ENCODE peak calls at places on chromosomes 11 and 22, in five cellular contexts. Z is endodermal cell, P is endothelial cell, B is astrocyte of the cerebellum, X is OCI-LY7. S is an unnamed sample.

GRCh38 chr22:28139993-28140392 is 220.9 kb upstream of the PITPNB start:
- DNase-seq in Z (no peak), P (no peak), B (no peak), X (no peak), S (no peak)

GRCh38 chr22:35205956-35206355 is 51.3 kb upstream of the HMGXB4 start:
- DNase-seq in Z (no peak), P (no peak), B (no peak), X (no peak), S (no peak)

GRCh38 chr11:44133335-44133946 is 38.0 kb downstream of the EXT2 start:
- DNase-seq in Z (peak; percentile 59), P (no peak), B (peak; percentile 36), X (peak; percentile 18), S (peak; percentile 19)

GRCh38 chr22:43295660-43296059 is 47.5 kb downstream of the SCUBE1 start:
- DNase-seq in Z (no peak), P (no peak), B (no peak), X (no peak), S (no peak)

GRCh38 chr22:31897842-31898241 is 46.5 kb upstream of the YWHAH start:
- DNase-seq in Z (no peak), P (no peak), B (no peak), X (no peak), S (no peak)

GRCh38 chr11:27234043-27234668 is 128.9 kb downstream of the CCDC34 start:
- DNase-seq in Z (no peak), P (no peak), B (peak; percentile 96), X (peak; percentile 82), S (peak; percentile 57)

GRCh38 chr11:124832571-124832970 is 32.4 kb upstream of the MSANTD2 start:
- DNase-seq in Z (no peak), P (no peak), B (no peak), X (no peak), S (no peak)

GRCh38 chr11:76173663-76174062 is 32.6 kb downstream of the WNT11 start:
- DNase-seq in Z (no peak), P (no peak), B (no peak), X (no peak), S (no peak)

GRCh38 chr22:29641052-29641780 is 37.8 kb downstream of the NF2 start:
- DNase-seq in Z (no peak), P (no peak), B (no peak), X (no peak), S (no peak)

GRCh38 chr11:46296520-46297448 is 19.3 kb downstream of the CREB3L1 start:
- DNase-seq in Z (peak; percentile 99), P (peak; percentile 82), B (peak; percentile 90), X (no peak), S (no peak)

GRCh38 chr11:73343076-73343833 is 32.9 kb upstream of the RELT start:
- DNase-seq in Z (peak; percentile 80), P (no peak), B (no peak), X (no peak), S (no peak)
- TF ChIP-seq CTCF in Z (no peak), P (no peak), B (no peak), X (no peak), S (no peak)

GRCh38 chr22:36981247-36981775 is 37.9 kb downstream of the TST start:
- DNase-seq in Z (peak; percentile 24), P (no peak), B (no peak), X (no peak), S (no peak)

GRCh38 chr22:36985490-36985889 is 33.8 kb downstream of the TST start:
- DNase-seq in Z (no peak), P (no peak), B (no peak), X (no peak), S (no peak)

GRCh38 chr22:36979016-36979415 is 40.2 kb downstream of the TST start:
- DNase-seq in Z (no peak), P (no peak), B (no peak), X (no peak), S (no peak)

GRCh38 chr22:36979511-36979910 is 39.7 kb downstream of the TST start:
- DNase-seq in Z (no peak), P (no peak), B (no peak), X (no peak), S (no peak)

GRCh38 chr22:36982136-36982535 is 37.1 kb downstream of the TST start:
- DNase-seq in Z (no peak), P (no peak), B (no peak), X (peak; percentile 29), S (no peak)
- TF ChIP-seq CTCF in Z (peak; percentile 50), P (no peak), B (no peak), X (peak; percentile 51), S (no peak)

DNA sequence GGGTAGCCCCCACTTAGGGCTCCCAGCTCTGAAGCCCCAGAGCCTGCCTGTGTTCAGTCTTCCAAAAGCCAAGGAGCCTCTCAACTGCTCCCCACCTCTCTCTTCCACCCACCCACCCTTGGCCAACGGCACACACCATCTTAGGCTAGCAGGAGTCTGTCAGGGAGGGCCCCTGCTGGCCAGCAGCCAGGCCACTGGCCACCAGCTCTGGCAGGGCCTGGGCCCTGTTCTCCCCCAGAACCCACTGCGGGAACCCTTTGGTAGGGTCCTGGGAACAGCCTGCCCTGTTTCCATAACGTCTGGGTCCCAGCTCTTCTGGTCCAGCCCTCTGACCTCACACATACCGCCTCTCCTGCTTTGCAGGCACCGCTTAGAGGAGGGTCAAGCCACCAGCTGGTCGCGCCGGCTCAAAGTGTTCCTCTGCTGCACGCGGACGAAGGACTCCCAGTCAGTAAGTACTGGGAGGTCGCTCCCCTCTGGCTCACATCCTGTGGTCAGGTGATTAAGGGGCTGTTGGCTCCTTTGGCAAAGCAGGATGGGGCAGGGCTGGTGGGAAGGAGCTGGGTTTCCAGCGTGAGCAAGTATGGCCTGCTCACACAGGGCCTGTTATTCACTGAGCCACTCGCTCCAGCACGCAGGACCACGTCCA is 26.7 kb upstream of the MYRF start:
- DNase-seq in Z (no peak), P (no peak), B (peak; percentile 42), X (no peak), S (no peak)
- TF ChIP-seq CTCF in Z (no peak), P (no peak), B (no peak), X (no peak), S (no peak)

GRCh38 chr11:86861810-86862209 is 61.5 kb downstream of the PRSS23 start:
- DNase-seq in Z (no peak), P (no peak), B (no peak), X (no peak), S (no peak)
- TF ChIP-seq CTCF in Z (no peak), P (no peak), B (no peak), X (no peak), S (no peak)

DNA sequence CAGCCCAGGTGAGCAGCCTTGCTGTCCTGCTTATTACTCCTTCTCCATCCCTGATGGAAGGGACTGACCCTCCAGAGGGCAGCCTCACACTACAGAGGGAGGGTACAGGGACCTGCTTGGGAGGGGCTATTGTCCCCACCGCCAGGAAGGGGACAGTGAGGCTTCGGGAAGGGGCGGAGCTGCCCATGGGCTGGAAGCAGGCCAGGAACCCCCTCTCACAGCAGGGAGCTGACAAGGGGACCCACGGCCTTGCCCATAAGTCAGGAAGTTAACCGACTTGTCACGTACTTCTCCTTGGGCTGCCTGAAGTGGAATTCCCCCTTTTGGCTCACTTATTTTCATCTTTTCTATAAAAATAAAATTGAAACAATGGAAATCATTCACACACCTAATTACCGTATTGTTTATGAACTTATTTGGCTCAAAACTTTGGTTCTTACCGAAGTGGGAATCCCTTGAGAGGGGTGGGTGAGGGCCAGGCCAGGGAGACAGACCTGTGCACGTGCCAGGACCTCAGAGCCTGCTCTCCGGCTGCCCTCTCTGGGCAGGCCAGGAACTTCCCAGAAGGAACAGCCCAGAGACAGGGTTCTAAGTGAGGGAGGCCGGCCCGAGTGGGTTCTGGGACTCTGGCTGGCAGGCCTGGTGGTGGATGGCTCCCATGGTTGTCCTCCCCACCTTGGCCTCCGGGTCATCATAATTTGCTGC is 5.8 kb downstream of the MGAT3 start:
- DNase-seq in Z (peak; percentile 78), P (no peak), B (no peak), X (no peak), S (no peak)
- TF ChIP-seq CTCF in Z (peak; percentile 56), P (no peak), B (no peak), X (peak; percentile 12), S (no peak)

GRCh38 chr22:46515208-46516111 is 22.0 kb downstream of the CELSR1 start:
- DNase-seq in Z (peak; percentile 53), P (no peak), B (no peak), X (no peak), S (no peak)
- TF ChIP-seq CTCF in Z (no peak), P (no peak), B (no peak), X (no peak), S (no peak)

DNA sequence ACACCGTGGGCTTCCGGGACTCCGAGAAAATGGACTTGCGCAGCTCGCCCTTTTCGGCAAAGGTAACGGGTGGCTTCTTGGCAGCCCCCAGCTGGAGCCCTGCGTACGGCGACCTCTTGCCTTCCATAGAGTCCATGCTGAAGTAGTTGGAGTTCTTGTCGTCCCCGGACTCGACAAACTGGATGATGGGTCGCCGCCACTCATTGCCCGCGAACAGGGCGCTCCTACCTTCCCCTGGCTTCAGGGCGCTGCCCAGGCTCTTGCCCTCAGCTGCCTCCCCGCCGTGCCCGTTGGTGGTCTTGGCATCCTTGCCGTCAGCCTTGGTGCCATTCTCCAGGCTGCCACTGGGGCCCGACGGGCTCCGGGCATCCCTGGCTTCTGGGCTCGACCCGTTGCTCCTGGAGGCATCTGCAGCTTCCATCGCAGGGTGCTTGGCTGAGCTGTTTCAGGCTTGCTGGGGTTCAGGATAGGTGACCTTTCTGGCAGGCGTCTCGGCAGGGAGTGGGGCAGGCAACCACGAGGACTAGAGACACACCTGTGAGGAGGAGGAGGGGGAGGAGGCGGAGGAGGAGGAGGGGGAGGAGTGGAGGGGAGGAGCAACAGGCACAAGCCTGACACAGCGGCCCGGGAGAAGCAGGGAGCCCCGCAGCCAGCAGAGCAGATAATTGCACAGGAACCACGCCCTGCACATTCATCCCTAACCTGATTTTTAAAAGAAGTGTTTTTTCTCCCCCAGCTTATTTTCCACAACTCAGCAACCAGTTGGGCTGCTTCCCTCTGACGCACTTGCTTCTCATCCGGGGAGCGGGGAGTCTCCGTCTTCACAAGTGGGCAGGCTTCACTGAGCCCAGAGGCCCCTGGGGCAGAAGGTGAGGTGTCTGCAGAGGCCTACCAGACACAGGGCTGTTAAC is at the start of gene TRIM29:
- DNase-seq in Z (peak; percentile 60), P (peak; percentile 1), B (no peak), X (no peak), S (no peak)
- TF ChIP-seq CTCF in Z (peak; percentile 29), P (no peak), B (no peak), X (no peak), S (no peak)